ENCODE peak calls at places on chromosomes 5 and 9, in six cellular contexts. V is tibial nerve, I is AG10803, E is gastrocnemius medialis, F is fibroblast of pulmonary artery, Q is brain microvascular endothelial cell. O is an unnamed sample.

GRCh38 chr5:16883801-16884200 is 52.3 kb downstream of the MYO10 start:
- DNase-seq in V (no peak), E (no peak), F (no peak), Q (no peak), I (peak), O (no peak)

GRCh38 chr9:134434896-134435506 is 108.7 kb downstream of the RXRA start:
- DNase-seq in I (peak), E (peak), V (peak), F (peak), Q (peak), O (peak)

GRCh38 chr9:131732636-131733340 is 7.1 kb downstream of the RAPGEF1 start:
- DNase-seq in I (no peak), E (peak), F (no peak), Q (no peak), V (no peak), O (no peak)

GRCh38 chr5:138725153-138725884 is 27.9 kb upstream of the CTNNA1 start:
- DNase-seq in V (peak), Q (peak), I (peak), F (peak), E (peak), O (peak)

GRCh38 chr5:173602423-173602822 is 14.0 kb downstream of the BOD1 start:
- DNase-seq in Q (peak), I (peak), V (peak), E (no peak), F (peak), O (no peak)

GRCh38 chr5:110815916-110816605 is 77.3 kb downstream of the SLC25A46 start:
- DNase-seq in F (peak), V (no peak), I (no peak), Q (peak), E (no peak), O (no peak)

GRCh38 chr9:34961574-34962480 is 3.7 kb downstream of the PHF24 start:
- DNase-seq in I (no peak), Q (peak), E (no peak), V (no peak), F (peak), O (peak)

GRCh38 chr9:107888773-107889227 is 399.2 kb upstream of the KLF4 start:
- DNase-seq in V (no peak), I (peak), F (no peak), E (no peak), Q (no peak), O (no peak)

GRCh38 chr5:173573126-173573960 is 43.1 kb downstream of the BOD1 start:
- DNase-seq in Q (peak), V (peak), E (peak), F (peak), I (peak), O (no peak)

GRCh38 chr5:98454407-98454806 is 319.1 kb upstream of the RGMB start:
- DNase-seq in Q (no peak), V (no peak), F (peak), E (no peak), I (peak), O (peak)

GRCh38 chr5:1322036-1322903 is 22.6 kb downstream of the CLPTM1L start:
- DNase-seq in V (no peak), F (no peak), Q (no peak), I (no peak), E (no peak), O (no peak)

GRCh38 chr9:27618066-27618465 is 44.8 kb upstream of the C9orf72 start:
- DNase-seq in E (no peak), I (no peak), Q (no peak), V (no peak), F (no peak), O (no peak)

GRCh38 chr5:57216714-57217113 is 42.9 kb downstream of the GPBP1 start:
- DNase-seq in V (no peak), E (no peak), Q (no peak), I (peak), F (peak), O (no peak)

GRCh38 chr5:126004636-126005035 is 418.6 kb upstream of the GRAMD2B start:
- DNase-seq in Q (no peak), E (no peak), F (peak), V (no peak), I (no peak), O (peak)

GRCh38 chr5:57939335-57939734 is 456.7 kb upstream of the ACTBL2 start:
- DNase-seq in E (no peak), I (no peak), V (no peak), F (no peak), Q (no peak), O (no peak)

GRCh38 chr5:134464988-134465855 is 53.5 kb upstream of the CDKN2AIPNL start:
- DNase-seq in F (no peak), V (no peak), E (no peak), I (no peak), Q (no peak), O (no peak)

GRCh38 chr5:140607031-140607430 is 25.9 kb downstream of the CD14 start:
- DNase-seq in Q (no peak), F (no peak), E (no peak), I (peak), V (no peak), O (no peak)

GRCh38 chr5:95043648-95044047 is 241.2 kb downstream of the MCTP1 start:
- DNase-seq in Q (no peak), I (no peak), F (no peak), V (no peak), E (no peak), O (no peak)

GRCh38 chr9:86859056-86859455 is 88.2 kb downstream of the GAS1 start:
- DNase-seq in Q (no peak), V (no peak), F (no peak), I (no peak), E (no peak), O (no peak)

DNA sequence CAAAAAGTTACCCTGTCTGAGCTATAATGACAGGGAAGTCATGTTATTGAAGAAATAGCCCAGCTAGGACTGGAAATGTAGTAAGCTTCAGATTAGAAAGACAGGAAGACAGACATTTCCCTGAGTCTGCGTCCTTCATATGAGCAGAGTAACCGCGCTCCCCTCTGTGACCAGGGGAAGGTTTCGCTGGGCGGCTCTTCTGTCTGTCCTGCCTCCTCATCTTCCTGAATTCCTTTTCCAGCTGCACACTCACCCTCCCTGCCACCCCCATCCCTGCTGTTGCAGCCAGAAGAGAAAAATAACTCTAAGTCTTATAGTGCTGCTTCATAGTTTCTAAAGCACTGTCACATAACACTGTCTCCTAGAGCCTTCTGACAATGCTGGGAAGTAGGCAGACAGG is 8.6 kb downstream of the SPARC start:
- DNase-seq in V (no peak), E (no peak), F (no peak), Q (no peak), I (peak), O (no peak)
- H3K4me3 ChIP-seq in V (no peak), E (peak), F (no peak), Q (no peak), I (peak), O (peak)

GRCh38 chr9:126336350-126337335 is 10.0 kb downstream of the MVB12B start:
- DNase-seq in F (no peak), E (no peak), Q (no peak), V (peak), I (no peak), O (no peak)
- H3K4me3 ChIP-seq in F (no peak), E (no peak), Q (no peak), V (no peak), I (no peak), O (no peak)

GRCh38 chr9:112366591-112366990 is 13.3 kb upstream of the HSDL2 start:
- DNase-seq in V (no peak), I (no peak), F (no peak), Q (no peak), E (no peak), O (no peak)

GRCh38 chr9:112360047-112360804 is 19.7 kb upstream of the HSDL2 start:
- DNase-seq in I (peak), E (no peak), F (peak), V (no peak), Q (no peak), O (no peak)

GRCh38 chr9:112367465-112367864 is 12.4 kb upstream of the HSDL2 start:
- DNase-seq in F (no peak), V (no peak), E (no peak), I (no peak), Q (no peak), O (no peak)

GRCh38 chr9:112361602-112362001 is 18.3 kb upstream of the HSDL2 start:
- DNase-seq in I (peak), F (peak), E (no peak), V (peak), Q (no peak), O (no peak)
- H3K4me3 ChIP-seq in I (no peak), F (no peak), E (no peak), V (no peak), Q (no peak), O (no peak)

DNA sequence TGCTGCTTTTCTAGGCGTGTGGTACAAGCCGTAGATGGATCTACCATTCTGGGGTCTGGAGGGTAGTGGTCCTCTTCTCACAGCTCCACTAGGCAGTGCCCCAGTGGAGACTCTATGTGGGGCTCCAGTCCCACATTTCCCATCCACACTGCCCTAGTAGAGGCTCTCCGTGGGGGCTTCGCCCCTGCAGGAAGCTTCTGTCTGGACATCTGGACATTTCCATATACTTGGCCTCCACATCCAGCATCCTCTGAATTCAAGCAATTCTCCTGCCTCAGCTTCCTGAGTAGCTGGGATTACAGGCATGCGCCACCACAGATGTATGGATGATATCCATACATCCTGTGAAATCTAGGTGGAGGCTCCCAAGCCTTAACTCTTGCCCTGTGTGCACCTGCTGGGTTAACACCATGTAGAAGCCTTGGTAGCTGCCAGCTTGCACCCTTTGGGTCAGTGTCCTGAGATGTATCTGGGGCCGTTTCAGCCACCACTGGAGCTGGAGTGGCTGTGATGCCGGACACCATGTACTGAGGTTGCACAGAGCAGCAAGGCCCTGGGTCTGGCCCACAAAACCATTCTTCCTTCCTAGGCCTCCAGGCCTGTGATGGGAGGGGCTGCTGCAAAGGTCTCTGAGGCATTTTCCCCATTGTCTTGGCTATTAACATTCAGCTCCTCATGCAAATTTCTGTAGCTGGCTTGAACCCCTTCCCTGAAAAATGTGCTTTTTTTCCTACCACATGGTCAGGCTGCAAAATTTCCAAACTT is 84.0 kb downstream of the EHMT1 start:
- DNase-seq in I (no peak), E (no peak), V (no peak), Q (no peak), F (no peak), O (no peak)
- H3K4me3 ChIP-seq in I (no peak), E (no peak), V (no peak), Q (no peak), F (no peak), O (no peak)

DNA sequence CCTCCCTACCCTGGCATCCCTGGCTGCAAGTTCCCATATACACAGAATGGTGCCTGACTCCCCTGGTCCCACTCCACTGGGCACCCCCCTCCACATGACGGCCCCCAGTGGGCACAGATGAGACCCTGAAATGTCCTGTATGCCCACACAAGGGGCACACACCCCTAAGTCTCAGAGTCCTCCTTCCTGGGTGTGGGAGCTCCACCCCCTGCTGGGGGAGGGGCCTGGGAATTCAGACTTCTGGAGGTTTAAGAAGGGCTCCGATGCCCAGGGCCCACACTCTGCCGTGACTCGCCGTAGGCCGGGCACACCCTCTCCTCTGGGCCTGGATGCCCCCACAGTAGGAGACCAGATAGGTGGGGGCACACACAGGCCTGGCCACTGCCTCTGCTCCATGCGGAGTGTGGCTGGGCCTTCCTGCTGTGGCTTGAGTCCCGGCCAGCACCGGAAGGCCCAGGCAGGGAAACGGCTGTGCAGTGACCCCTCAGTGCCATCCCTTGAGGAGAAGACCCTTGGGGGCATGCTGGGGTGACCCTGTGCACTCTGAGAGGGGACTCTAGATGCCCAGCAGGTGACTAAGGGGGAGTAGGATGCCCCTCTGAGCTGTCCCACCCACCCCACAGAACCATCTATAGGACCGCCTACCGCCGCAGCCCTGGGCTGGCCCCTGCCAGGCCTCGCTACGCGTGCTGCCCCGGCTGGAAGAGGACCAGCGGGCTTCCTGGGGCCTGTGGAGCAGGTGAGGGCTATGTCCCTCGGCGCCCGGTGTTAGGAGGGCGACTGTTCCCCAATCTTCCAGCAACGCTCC is 6.5 kb downstream of the EGFL7 start:
- DNase-seq in I (no peak), V (no peak), Q (no peak), E (no peak), F (no peak), O (no peak)
- H3K4me3 ChIP-seq in I (no peak), V (no peak), Q (no peak), E (peak), F (no peak), O (no peak)

GRCh38 chr5:167822241-167822640 is 469.2 kb upstream of the WWC1 start:
- DNase-seq in Q (no peak), E (no peak), F (no peak), V (no peak), I (no peak), O (no peak)
- H3K4me3 ChIP-seq in Q (no peak), E (no peak), F (no peak), V (no peak), I (no peak), O (no peak)